ENCODE peak calls at places on chromosomes 3 and 15, in seven cellular contexts. Y is DND-41, R is left ventricle myocardium inferior, D is A673, A is adrenal gland, H is OCI-LY7, C is IMR-90. I is an unnamed sample.

GRCh38 chr15:41284425-41285177 is 47.8 kb downstream of the OIP5 start:
- DNase-seq in C (no peak), Y (peak; percentile 23), A (peak; percentile 62), H (peak; percentile 54), D (peak; percentile 51), R (no peak), I (peak; percentile 54)

GRCh38 chr15:58247803-58248503 is 109.8 kb downstream of the AQP9 start:
- DNase-seq in C (peak; percentile 25), A (peak; percentile 71), H (no peak), R (peak; percentile 85), D (no peak), Y (no peak), I (no peak)

GRCh38 chr3:146472611-146473010 is 3.2 kb upstream of the PLSCR2 start:
- DNase-seq in R (no peak), C (no peak), A (no peak), D (no peak), H (no peak), Y (no peak), I (no peak)

GRCh38 chr15:38687340-38687739 is 122.7 kb upstream of the RASGRP1 start:
- DNase-seq in Y (no peak), H (no peak), A (no peak), R (no peak), C (peak; percentile 44), D (no peak), I (no peak)

GRCh38 chr3:184718431-184718830 is 6.6 kb upstream of the MAGEF1 start:
- DNase-seq in D (no peak), R (no peak), A (no peak), C (no peak), H (no peak), Y (no peak), I (no peak)

GRCh38 chr3:156489462-156489911 is 65.4 kb downstream of the SSR3 start:
- DNase-seq in C (peak; percentile 20), H (no peak), D (no peak), R (no peak), Y (no peak), A (no peak), I (peak; percentile 85)

GRCh38 chr15:33912326-33912725 is 56.0 kb upstream of the CHRM5 start:
- DNase-seq in R (no peak), Y (no peak), H (no peak), D (no peak), A (no peak), C (no peak), I (no peak)

GRCh38 chr15:45253330-45253729 is 1.3 kb downstream of the SLC28A2 start:
- DNase-seq in A (no peak), C (no peak), H (peak; percentile 14), R (no peak), D (peak; percentile 24), Y (no peak), I (no peak)

GRCh38 chr3:179907784-179908482 is 128.8 kb downstream of the PEX5L start:
- DNase-seq in Y (no peak), D (no peak), C (no peak), H (no peak), R (no peak), A (no peak), I (no peak)

GRCh38 chr15:69132935-69133861 is 27.2 kb upstream of the GLCE start:
- DNase-seq in A (peak; percentile 17), C (no peak), R (no peak), H (no peak), D (peak; percentile 22), Y (no peak), I (no peak)

GRCh38 chr3:36900474-36901443 is 44.1 kb downstream of the TRANK1 start:
- DNase-seq in H (peak; percentile 58), D (no peak), Y (no peak), R (no peak), A (no peak), C (no peak), I (no peak)

GRCh38 chr15:55789066-55789660 is 46.2 kb upstream of the PRTG start:
- DNase-seq in D (peak; percentile 35), Y (peak; percentile 36), R (peak; percentile 20), H (peak; percentile 39), A (peak; percentile 34), C (no peak), I (no peak)

GRCh38 chr3:189629803-189630455 is 1.3 kb upstream of the TP63 start:
- DNase-seq in A (no peak), Y (no peak), C (no peak), R (peak; percentile 25), D (no peak), H (no peak), I (no peak)

GRCh38 chr3:41060106-41060505 is 139.2 kb upstream of the CTNNB1 start:
- DNase-seq in A (no peak), Y (no peak), H (no peak), D (no peak), R (no peak), C (no peak), I (no peak)

GRCh38 chr3:58572634-58573230 is 4.5 kb downstream of the FAM107A start:
- DNase-seq in Y (no peak), D (no peak), A (no peak), H (no peak), C (no peak), R (no peak), I (no peak)

GRCh38 chr3:50154840-50155490 is at the start of gene SEMA3F:
- DNase-seq in R (peak; percentile 63), A (peak; percentile 81), Y (no peak), H (peak; percentile 69), D (peak; percentile 55), C (peak; percentile 56), I (peak; percentile 72)

GRCh38 chr3:153528473-153528872 is 366.4 kb downstream of the RAP2B start:
- DNase-seq in A (no peak), R (no peak), C (no peak), Y (no peak), H (no peak), D (no peak), I (no peak)

GRCh38 chr3:123758081-123758564 is 126.0 kb downstream of the MYLK start:
- DNase-seq in R (no peak), D (peak; percentile 94), A (no peak), Y (no peak), H (no peak), C (peak; percentile 65), I (no peak)

GRCh38 chr3:197355713-197356112 is 57.3 kb upstream of the DLG1 start:
- DNase-seq in H (no peak), C (no peak), R (no peak), Y (no peak), D (no peak), A (no peak), I (no peak)

GRCh38 chr3:150073031-150073430 is 102.3 kb upstream of the PFN2 start:
- DNase-seq in Y (no peak), D (no peak), C (peak; percentile 68), H (no peak), R (no peak), A (no peak), I (no peak)

GRCh38 chr3:42556089-42556632 is 25.6 kb downstream of the SEC22C start:
- DNase-seq in C (no peak), H (peak; percentile 20), D (no peak), A (no peak), R (no peak), Y (peak; percentile 35), I (no peak)

GRCh38 chr3:182243625-182244024 is 531.9 kb downstream of the SOX2 start:
- DNase-seq in Y (no peak), R (no peak), C (no peak), H (no peak), A (no peak), D (no peak), I (no peak)

GRCh38 chr3:182241777-182242556 is 530.2 kb downstream of the SOX2 start:
- DNase-seq in A (peak; percentile 62), H (no peak), Y (no peak), C (no peak), D (no peak), R (peak; percentile 48), I (peak; percentile 3)

GRCh38 chr3:182245059-182245458 is 533.3 kb downstream of the SOX2 start:
- DNase-seq in A (no peak), R (no peak), C (no peak), Y (peak; percentile 21), H (no peak), D (no peak), I (no peak)

GRCh38 chr3:182242563-182242962 is 530.8 kb downstream of the SOX2 start:
- DNase-seq in D (no peak), Y (no peak), A (no peak), H (no peak), R (no peak), C (no peak), I (no peak)

DNA sequence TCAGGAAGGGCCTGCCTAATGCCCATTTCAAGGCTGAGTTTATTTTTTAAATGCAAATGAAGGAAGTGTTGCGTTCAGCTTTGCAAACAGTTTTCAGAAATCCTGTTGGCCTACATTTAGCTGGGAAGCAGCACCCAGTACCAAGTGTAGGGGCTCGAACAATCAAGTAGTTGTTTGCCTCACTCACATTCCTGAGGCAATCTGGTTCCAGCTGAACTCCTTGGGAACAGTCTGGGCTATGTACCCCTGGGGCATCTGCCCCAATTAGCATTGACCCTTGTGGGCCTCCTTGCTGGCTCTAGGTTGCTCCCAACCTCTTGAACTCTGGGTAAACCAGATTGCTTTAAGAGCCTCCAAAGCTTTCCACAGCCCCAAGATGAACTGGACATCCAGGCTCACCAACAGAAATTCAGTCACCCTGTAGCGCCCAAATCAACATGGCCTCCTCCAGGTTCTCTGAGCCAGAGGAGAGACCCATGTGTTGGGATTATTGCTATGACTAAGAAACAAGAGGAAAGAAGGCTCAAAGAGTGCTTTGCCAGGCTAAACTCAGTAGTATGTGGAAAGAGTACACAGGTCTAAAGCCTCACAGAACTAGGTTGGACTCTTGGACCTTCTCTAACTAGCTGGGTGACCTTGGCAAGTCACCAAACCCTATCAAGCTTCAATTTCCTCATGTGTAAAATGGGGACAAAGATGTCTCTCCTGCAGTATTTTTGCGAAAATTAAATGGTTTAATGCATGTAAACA is 532.7 kb downstream of the SOX2 start:
- DNase-seq in D (no peak), H (no peak), R (no peak), A (no peak), Y (no peak), C (no peak), I (no peak)
- H3K27ac ChIP-seq in D (no peak overlapping the region), H (no peak overlapping the region), R (peak overlapping the region; percentile 79), A (no peak overlapping the region), Y (no peak overlapping the region), C (no peak overlapping the region), I (no peak overlapping the region)

DNA sequence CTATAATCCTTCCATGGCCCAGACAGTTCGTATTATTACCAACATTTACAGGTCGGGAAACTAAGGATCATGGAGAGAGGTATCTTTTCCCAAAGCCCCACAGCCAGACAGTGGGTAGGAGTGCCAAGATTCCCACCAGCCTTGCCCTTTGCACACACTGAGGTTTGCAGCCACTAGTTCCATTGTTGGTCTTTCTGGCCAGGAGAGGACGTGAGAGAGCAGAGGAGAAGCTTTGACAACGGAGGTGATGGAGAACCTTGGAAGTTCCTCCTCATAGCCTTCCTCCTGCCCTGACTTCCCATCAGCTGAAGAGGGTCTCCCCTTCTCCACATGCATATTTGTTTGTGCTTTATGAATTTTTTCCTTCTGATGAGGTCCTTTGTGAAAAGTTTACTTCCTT is 50.5 kb upstream of the PLCL2 start:
- DNase-seq in Y (no peak), A (no peak), R (no peak), H (no peak), C (no peak), D (no peak), I (no peak)
- TF ChIP-seq CTCF in Y (no peak), A (no peak), R (no peak), H (peak; percentile 63), C (no peak), D (no peak), I (no peak)

GRCh38 chr3:136162322-136162721 is 33.8 kb downstream of the MSL2 start:
- DNase-seq in A (no peak), C (no peak), H (no peak), R (no peak), Y (no peak), D (no peak), I (no peak)
- H3K9me3 ChIP-seq in A (no peaks in the 10 kb centered on the region), C (no peaks in the 10 kb centered on the region), H (peaks cover 25% of the 10 kb centered on the region), R (no peaks in the 10 kb centered on the region), Y (no peaks in the 10 kb centered on the region), D (no peaks in the 10 kb centered on the region), I (no peaks in the 10 kb centered on the region)

GRCh38 chr3:171809513-171810277 is 588 bp downstream of the PLD1 start:
- DNase-seq in D (peak; percentile 81), Y (no peak), C (peak; percentile 95), H (no peak), R (peak; percentile 90), A (peak; percentile 88), I (peak; percentile 85)
- H3K27ac ChIP-seq in D (peak overlapping the region; percentile 67), Y (no peak overlapping the region), C (peak overlapping the region; percentile 96), H (no peak overlapping the region), R (peak overlapping the region; percentile 97), A (peak overlapping the region; percentile 96), I (peak overlapping the region; percentile 93)

I was measured in endothelial cell of umbilical vein.